ENCODE peak calls at places on chromosomes 1 and 21, in nine cellular contexts. U is activated naive CD4-positive, alpha-beta T cell treated with Interleukin-2 at 50 U/mL for 16 hours; B is mucosa of gallbladder; T is right atrium auricular region; K is CD8-positive, alpha-beta T cell; P is DMS153; Q is brain microvascular endothelial cell; N is activated T-cell treated with anti-CD3 and anti-CD28 coated beads, Interleukin-2, amount 50 U/mL, for 1 hour; Y is endothelial cell. J is an unnamed sample.

GRCh38 chr1:24696756-24697330 is 48.4 kb upstream of the CLIC4 start:
- DNase-seq in U (no peak), B (no peak), T (no peak), K (no peak), P (no peak), Q (no peak), N (no peak), Y (no peak), J (no peak)

GRCh38 chr1:50060279-50060678 is 36.5 kb upstream of the AGBL4 start:
- DNase-seq in U (no peak), B (no peak), T (no peak), K (no peak), P (peak), Q (no peak), N (no peak), Y (no peak), J (no peak)

GRCh38 chr21:45481566-45481965 is 60.7 kb downstream of the SLC19A1 start:
- DNase-seq in U (no peak), B (no peak), T (no peak), K (no peak), P (no peak), Q (no peak), N (no peak), Y (no peak), J (no peak)

GRCh38 chr1:171583581-171584194 is 38.4 kb upstream of the MYOCOS start:
- DNase-seq in U (no peak), B (no peak), T (no peak), K (no peak), P (no peak), Q (no peak), N (no peak), Y (no peak), J (no peak)

GRCh38 chr1:78500529-78500928 is 9.8 kb downstream of the PTGFR start:
- DNase-seq in U (no peak), B (no peak), T (no peak), K (no peak), P (no peak), Q (no peak), N (no peak), Y (no peak), J (no peak)

GRCh38 chr1:182059936-182060335 is 1.6 kb downstream of the ZNF648 start:
- DNase-seq in U (no peak), B (no peak), T (peak), K (no peak), P (no peak), Q (no peak), N (no peak), Y (no peak), J (no peak)

GRCh38 chr1:54417123-54417522 is 10.9 kb upstream of the SSBP3 start:
- DNase-seq in U (no peak), B (no peak), T (no peak), K (no peak), P (no peak), Q (no peak), N (no peak), Y (no peak), J (no peak)

GRCh38 chr21:34078915-34079314 is 5.5 kb downstream of the MRPS6 start:
- DNase-seq in U (peak), B (no peak), T (no peak), K (no peak), P (no peak), Q (no peak), N (no peak), Y (no peak), J (no peak)

GRCh38 chr1:117166076-117166475 is 44.5 kb upstream of the TRIM45 start:
- DNase-seq in U (no peak), B (no peak), T (no peak), K (no peak), P (no peak), Q (peak), N (no peak), Y (no peak), J (no peak)

GRCh38 chr1:3457910-3458621 is 3.6 kb downstream of the ARHGEF16 start:
- DNase-seq in U (no peak), B (no peak), T (no peak), K (no peak), P (no peak), Q (no peak), N (no peak), Y (no peak), J (no peak)

GRCh38 chr1:41420877-41421276 is 59.6 kb downstream of the FOXO6 start:
- DNase-seq in U (no peak), B (no peak), T (no peak), K (no peak), P (no peak), Q (no peak), N (no peak), Y (no peak), J (no peak)

GRCh38 chr1:236035681-236036101 is 29.2 kb downstream of the NID1 start:
- DNase-seq in U (no peak), B (no peak), T (peak), K (no peak), P (no peak), Q (no peak), N (no peak), Y (no peak), J (no peak)

GRCh38 chr1:114024049-114024448 is 44.8 kb downstream of the OLFML3 start:
- DNase-seq in U (no peak), B (no peak), T (no peak), K (no peak), P (no peak), Q (peak), N (no peak), Y (no peak), J (no peak)

GRCh38 chr1:205452906-205453305 is 2.9 kb downstream of the BLACAT1 start:
- DNase-seq in U (no peak), B (no peak), T (no peak), K (no peak), P (no peak), Q (no peak), N (no peak), Y (no peak), J (no peak)

GRCh38 chr1:111127923-111128643 is 11.8 kb downstream of the DRAM2 start:
- DNase-seq in U (no peak), B (no peak), T (no peak), K (no peak), P (no peak), Q (no peak), N (no peak), Y (no peak), J (no peak)

GRCh38 chr1:64183380-64183984 is 19.9 kb upstream of the UBE2U start:
- DNase-seq in U (no peak), B (no peak), T (no peak), K (no peak), P (peak), Q (no peak), N (no peak), Y (no peak), J (no peak)

GRCh38 chr1:67019600-67020136 is 34.3 kb downstream of the SLC35D1 start:
- DNase-seq in U (no peak), B (no peak), T (no peak), K (no peak), P (no peak), Q (peak), N (no peak), Y (no peak), J (no peak)

GRCh38 chr1:209880051-209880450 is 52.3 kb downstream of the UTP25 start:
- DNase-seq in U (no peak), B (no peak), T (no peak), K (no peak), P (no peak), Q (no peak), N (no peak), Y (no peak), J (no peak)

GRCh38 chr1:162632234-162632666 is at the start of gene DDR2:
- DNase-seq in U (no peak), B (peak), T (peak), K (no peak), P (no peak), Q (peak), N (no peak), Y (no peak), J (peak)

GRCh38 chr1:169896013-169896412 is 2.3 kb upstream of the SCYL3 start:
- DNase-seq in U (no peak), B (no peak), T (no peak), K (no peak), P (no peak), Q (no peak), N (no peak), Y (no peak), J (no peak)

GRCh38 chr1:161114556-161114955 is 3.3 kb downstream of the PFDN2 start:
- DNase-seq in U (no peak), B (no peak), T (no peak), K (no peak), P (no peak), Q (no peak), N (no peak), Y (no peak), J (no peak)

GRCh38 chr1:125065092-125065820 is 3880.5 kb downstream of the SRGAP2C start:
- DNase-seq in U (no peak), B (no peak), T (no peak), K (no peak), P (no peak), Q (no peak), N (peak), Y (no peak), J (no peak)